ENCODE peak calls at places on chromosome 12, in five cellular contexts. F, W, A, O and H are unnamed samples.

GRCh38 chr12:14955876-14956811 is 5.3 kb downstream of the ARHGDIB start:
- DNase-seq in F (no peak), W (no peak), A (no peak), O (no peak), H (no peak)

GRCh38 chr12:130796985-130797686 is 41.9 kb downstream of the STX2 start:
- DNase-seq in F (no peak), W (no peak), A (no peak), O (no peak), H (no peak)

GRCh38 chr12:93684716-93685115 is 7.5 kb downstream of the CRADD start:
- DNase-seq in F (no peak), W (no peak), A (no peak), O (no peak), H (no peak)

GRCh38 chr12:17528394-17528793 is 561.6 kb downstream of the RERGL start:
- DNase-seq in F (no peak), W (no peak), A (no peak), O (no peak), H (no peak)

GRCh38 chr12:131194166-131194565 is 240.5 kb downstream of the ADGRD1 start:
- DNase-seq in F (no peak), W (no peak), A (peak; percentile 24), O (no peak), H (no peak)

GRCh38 chr12:14396071-14396470 is 30.6 kb downstream of the ATF7IP start:
- DNase-seq in F (no peak), W (no peak), A (no peak), O (no peak), H (no peak)

GRCh38 chr12:121765573-121765972 is 27.9 kb downstream of the RHOF start:
- DNase-seq in F (peak; percentile 71), W (no peak), A (peak; percentile 58), O (no peak), H (no peak)

GRCh38 chr12:50458606-50459005 is 46.2 kb upstream of the DIP2B start:
- DNase-seq in F (no peak), W (no peak), A (no peak), O (no peak), H (no peak)

GRCh38 chr12:13209279-13210021 is 12.9 kb downstream of the EMP1 start:
- DNase-seq in F (no peak), W (no peak), A (no peak), O (no peak), H (no peak)

GRCh38 chr12:4745249-4745648 is 25.0 kb downstream of the GALNT8 start:
- DNase-seq in F (no peak), W (no peak), A (no peak), O (no peak), H (no peak)

GRCh38 chr12:125983784-125984510 is 918.7 kb downstream of the AACS start:
- DNase-seq in F (no peak), W (no peak), A (no peak), O (no peak), H (peak; percentile 54)

GRCh38 chr12:102120886-102121285 is 903 bp downstream of the PARPBP start:
- DNase-seq in F (no peak), W (peak; percentile 27), A (peak; percentile 3), O (no peak), H (no peak)

GRCh38 chr12:109020750-109021380 is at the start of gene SVOP:
- DNase-seq in F (peak; percentile 54), W (peak; percentile 75), A (peak; percentile 29), O (peak; percentile 85), H (peak; percentile 77)

GRCh38 chr12:120445911-120446909 is at the start of the genes GATC and TRIAP1:
- DNase-seq in F (peak; percentile 84), W (peak; percentile 92), A (peak; percentile 71), O (peak; percentile 79), H (peak; percentile 89)

GRCh38 chr12:51262758-51263177 is 7.4 kb downstream of the SMAGP start:
- DNase-seq in F (no peak), W (peak; percentile 63), A (peak; percentile 84), O (peak; percentile 95), H (peak; percentile 37)

GRCh38 chr12:63066136-63066535 is 84.9 kb downstream of the AVPR1A start:
- DNase-seq in F (no peak), W (no peak), A (no peak), O (no peak), H (no peak)

GRCh38 chr12:53079226-53080117 is at the start of gene SPRYD3:
- DNase-seq in F (peak; percentile 98), W (peak; percentile 98), A (peak; percentile 89), O (peak; percentile 98), H (peak; percentile 96)

GRCh38 chr12:123231931-123232330 is 1.0 kb downstream of the MPHOSPH9 start:
- DNase-seq in F (no peak), W (no peak), A (no peak), O (no peak), H (no peak)

GRCh38 chr12:54270345-54270744 is 9.6 kb downstream of the CBX5 start:
- DNase-seq in F (no peak), W (no peak), A (no peak), O (no peak), H (no peak)

GRCh38 chr12:54276368-54276767 is 3.6 kb downstream of the CBX5 start:
- DNase-seq in F (no peak), W (peak; percentile 38), A (no peak), O (no peak), H (no peak)

GRCh38 chr12:54277823-54278276 is 2.1 kb downstream of the CBX5 start:
- DNase-seq in F (no peak), W (no peak), A (no peak), O (peak; percentile 56), H (no peak)

GRCh38 chr12:54272214-54272613 is 7.7 kb downstream of the CBX5 start:
- DNase-seq in F (no peak), W (no peak), A (no peak), O (no peak), H (no peak)

DNA sequence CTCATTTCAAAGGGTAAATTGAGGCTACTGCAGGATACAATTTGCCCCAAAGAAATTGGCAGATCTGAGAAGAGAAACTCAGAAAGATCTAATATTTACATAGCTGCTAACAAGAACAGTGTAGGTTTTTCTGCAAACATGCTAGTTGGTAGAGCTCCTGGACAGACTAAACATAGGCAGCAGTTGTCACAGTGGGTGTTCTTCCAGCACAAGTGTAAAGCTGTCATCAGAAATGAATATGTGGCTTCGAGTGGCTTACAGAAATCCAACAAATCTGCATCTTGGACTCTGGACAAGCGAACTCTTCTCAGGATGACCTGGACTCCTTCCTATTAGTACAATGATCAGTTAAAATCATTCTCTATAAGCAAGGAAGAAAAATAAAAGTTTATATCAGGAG is 5.9 kb downstream of the CBX5 start:
- DNase-seq in F (no peak), W (no peak), A (no peak), O (no peak), H (no peak)
- H3K27me3 ChIP-seq in F (no peaks in the 10 kb centered on the region), W (no peaks in the 10 kb centered on the region), A (no peaks in the 10 kb centered on the region), O (no peaks in the 10 kb centered on the region), H (no peaks in the 10 kb centered on the region)

DNA sequence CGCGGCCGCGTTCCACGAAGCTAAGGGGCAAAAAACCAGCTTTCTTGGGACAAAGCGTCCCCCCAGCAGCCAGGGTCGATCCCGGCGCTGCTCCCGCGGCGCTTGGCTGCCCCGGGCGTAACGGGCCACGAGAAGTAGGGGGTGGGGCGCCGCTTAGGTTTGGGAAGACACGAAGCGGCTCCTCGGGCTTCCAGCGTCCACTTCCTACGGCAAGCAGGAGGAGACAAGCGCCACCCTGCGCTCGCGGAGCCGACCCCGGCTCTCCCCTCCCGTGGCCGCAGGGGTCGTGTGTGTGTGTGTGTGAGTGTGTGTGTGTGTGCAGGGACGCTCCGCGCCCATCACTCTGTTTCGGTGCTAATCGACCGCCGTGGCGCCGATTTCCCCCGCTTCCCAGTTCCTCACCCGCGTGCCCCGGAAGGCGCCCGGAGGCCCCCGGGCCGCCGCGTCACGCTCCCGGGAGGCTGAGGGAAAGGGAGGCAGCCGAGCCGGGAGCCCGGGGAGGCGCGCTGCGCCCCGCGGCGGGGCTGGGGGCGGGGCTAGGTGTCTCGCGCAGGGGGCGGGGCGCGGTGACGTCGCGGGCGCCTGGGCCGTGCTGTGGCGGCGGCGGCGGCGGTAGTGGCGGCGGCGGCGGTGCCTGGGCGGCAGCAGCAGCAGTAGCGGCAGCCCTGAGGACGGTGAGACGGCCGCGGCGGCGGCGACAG is at the start of gene ERC1:
- DNase-seq in F (peak; percentile 89), W (peak; percentile 82), A (peak; percentile 77), O (peak; percentile 92), H (peak; percentile 91)
- TF ChIP-seq POLR2A in F (peak; percentile 77), W (peak; percentile 60), A (peak; percentile 64), O (peak; percentile 92), H (peak; percentile 75)

GRCh38 chr12:27334721-27335082 is 2.1 kb downstream of the BMAL2 start:
- DNase-seq in F (no peak), W (no peak), A (no peak), O (no peak), H (no peak)

GRCh38 chr12:27334052-27334720 is 1.6 kb downstream of the BMAL2 start:
- DNase-seq in F (no peak), W (no peak), A (no peak), O (no peak), H (no peak)

GRCh38 chr12:27337376-27337775 is 4.7 kb downstream of the BMAL2 start:
- DNase-seq in F (no peak), W (no peak), A (no peak), O (no peak), H (no peak)

GRCh38 chr12:27336254-27336653 is 3.6 kb downstream of the BMAL2 start:
- DNase-seq in F (no peak), W (no peak), A (no peak), O (no peak), H (no peak)

DNA sequence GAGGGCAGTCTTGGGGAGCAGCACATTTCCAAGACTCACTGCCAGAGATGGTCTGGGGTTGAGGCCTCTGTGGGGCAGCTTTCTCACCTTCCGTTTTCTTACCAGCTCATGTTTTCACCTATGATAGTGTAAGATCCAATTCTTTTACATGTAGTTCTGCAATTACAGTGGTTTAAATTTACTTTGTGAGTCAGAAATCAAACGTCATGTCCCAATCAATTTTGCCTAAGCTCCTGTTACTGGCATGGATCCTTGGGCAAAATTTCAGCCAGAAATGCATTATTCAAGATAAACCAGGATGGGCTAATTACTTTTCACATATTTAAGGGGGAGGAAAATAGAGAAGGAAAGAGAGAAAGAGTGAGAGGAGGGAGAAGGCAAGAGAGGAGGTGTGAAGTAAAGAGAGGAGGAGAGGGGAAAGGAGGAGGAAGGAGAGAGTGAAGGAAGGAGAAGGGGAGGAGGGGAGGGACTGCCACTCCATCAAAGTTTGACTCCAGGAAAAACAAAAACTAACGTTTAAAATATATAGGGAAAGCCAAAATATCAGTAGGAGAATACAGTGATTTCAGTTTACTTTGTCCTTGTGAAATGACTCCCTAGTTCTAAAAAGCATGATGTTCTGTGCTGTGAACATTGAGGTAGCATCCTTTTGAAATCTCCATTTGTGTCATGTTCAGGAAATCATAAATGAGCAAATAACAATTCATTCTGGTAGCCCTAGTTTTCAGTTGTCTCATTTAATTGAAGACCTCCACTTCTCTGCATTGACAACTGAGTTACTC is 2.9 kb downstream of the BMAL2 start:
- DNase-seq in F (no peak), W (no peak), A (no peak), O (no peak), H (no peak)
- H3K4me3 ChIP-seq in F (no peak overlapping the region), W (no peak overlapping the region), A (no peak overlapping the region), O (no peak overlapping the region), H (no peak overlapping the region)

DNA sequence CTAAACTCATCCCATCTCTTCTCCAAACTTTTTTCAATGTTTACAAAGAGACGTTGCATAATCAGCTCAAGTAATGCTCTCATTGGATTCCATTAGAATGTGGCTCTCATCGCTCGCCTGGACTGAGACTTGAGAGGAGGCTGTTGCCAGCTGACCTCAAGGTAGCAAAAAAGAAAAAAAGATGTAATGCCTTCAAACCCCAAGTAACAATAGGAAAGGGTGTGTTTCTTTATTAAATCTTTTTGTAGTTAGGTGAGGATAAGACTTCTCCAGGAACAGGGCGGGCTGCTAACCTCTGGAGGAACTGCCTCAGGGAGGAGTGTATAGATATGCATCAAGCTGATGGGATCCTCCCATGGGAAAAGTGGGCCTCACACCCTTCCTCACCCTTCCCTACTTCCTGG is 956 bp upstream of the PTHLH start:
- DNase-seq in F (no peak), W (no peak), A (no peak), O (no peak), H (no peak)
- H3K27me3 ChIP-seq in F (no peaks in the 10 kb centered on the region), W (peaks cover 14% of the 10 kb centered on the region), A (no peaks in the 10 kb centered on the region), O (peaks cover 51% of the 10 kb centered on the region), H (no peaks in the 10 kb centered on the region)

GRCh38 chr12:11780521-11781101 is 131.1 kb downstream of the ETV6 start:
- DNase-seq in F (no peak), W (no peak), A (no peak), O (no peak), H (no peak)
- TF ChIP-seq POLR2A in F (no peak), W (no peak), A (no peak), O (no peak), H (no peak)